ENCODE peak calls at places on chromosomes 3 and 15, in four cellular contexts. L is hepatocyte, U is body of pancreas, M is PC-3. Q is an unnamed sample. For H3K9me3, the result is how much of the 10 kb centered on the place peaks cover.

GRCh38 chr3:149247929-149248691 is 26.5 kb upstream of the CP start:
- DNase-seq in L (no peak), M (peak), U (no peak), Q (no peak)

GRCh38 chr3:193943200-193943599 is 192.7 kb upstream of the HES1 start:
- DNase-seq in L (no peak), U (no peak), M (no peak), Q (no peak)

GRCh38 chr3:187679638-187680396 is 9.6 kb upstream of the SST start:
- DNase-seq in L (peak), U (peak), M (peak), Q (peak)

GRCh38 chr15:101193063-101193712 is 58.7 kb downstream of the CHSY1 start:
- DNase-seq in U (no peak), M (no peak), L (no peak), Q (no peak)

GRCh38 chr3:4689021-4689420 is 195.9 kb downstream of the ITPR1 start:
- DNase-seq in U (no peak), M (no peak), L (no peak), Q (no peak)

GRCh38 chr3:152835311-152836102 is 576 bp downstream of the P2RY1 start:
- DNase-seq in M (peak), L (peak), U (peak), Q (peak)

GRCh38 chr3:47250309-47251060 is 32.1 kb downstream of the KIF9 start:
- DNase-seq in U (peak), L (peak), M (peak), Q (peak)

GRCh38 chr15:31434418-31435255 is 108.0 kb downstream of the KLF13 start:
- DNase-seq in L (no peak), U (peak), M (peak), Q (no peak)

GRCh38 chr3:185744997-185745843 is 79.6 kb downstream of the IGF2BP2 start:
- DNase-seq in U (no peak), M (peak), L (no peak), Q (no peak)

GRCh38 chr3:134419214-134419965 is 45.1 kb upstream of the AMOTL2 start:
- DNase-seq in L (peak), M (no peak), U (peak), Q (no peak)

GRCh38 chr3:104628185-104628789 is 738.4 kb upstream of the ALCAM start:
- DNase-seq in M (peak), L (peak), U (peak), Q (no peak)

GRCh38 chr15:67803996-67804843 is 21.1 kb upstream of the SKOR1 start:
- DNase-seq in L (no peak), U (no peak), M (no peak), Q (no peak)

GRCh38 chr15:96264351-96264798 is 66.1 kb upstream of the NR2F2 start:
- DNase-seq in M (peak), U (peak), L (peak), Q (no peak)

GRCh38 chr15:53586815-53587214 is 172.6 kb downstream of the WDR72 start:
- DNase-seq in L (peak), M (peak), U (peak), Q (peak)

GRCh38 chr15:67241132-67241855 is 13.2 kb downstream of the AAGAB start:
- DNase-seq in L (no peak), U (no peak), M (no peak), Q (no peak)

GRCh38 chr15:36844453-36845094 is 255.8 kb downstream of the MEIS2 start:
- DNase-seq in U (no peak), M (peak), L (peak), Q (no peak)

GRCh38 chr3:101050866-101051265 is 57.6 kb upstream of the ABI3BP start:
- DNase-seq in U (no peak), L (no peak), M (no peak), Q (no peak)

GRCh38 chr15:40190591-40190990 is 29.7 kb downstream of the BUB1B start:
- DNase-seq in L (no peak), M (peak), U (no peak), Q (no peak)

GRCh38 chr3:20742903-20743302 is 556.9 kb upstream of the SGO1 start:
- DNase-seq in M (no peak), L (no peak), U (no peak), Q (no peak)

GRCh38 chr3:20736287-20736686 is 550.3 kb upstream of the SGO1 start:
- DNase-seq in M (no peak), L (no peak), U (no peak), Q (no peak)

GRCh38 chr3:20741381-20741780 is 555.4 kb upstream of the SGO1 start:
- DNase-seq in L (no peak), M (no peak), U (no peak), Q (no peak)

DNA sequence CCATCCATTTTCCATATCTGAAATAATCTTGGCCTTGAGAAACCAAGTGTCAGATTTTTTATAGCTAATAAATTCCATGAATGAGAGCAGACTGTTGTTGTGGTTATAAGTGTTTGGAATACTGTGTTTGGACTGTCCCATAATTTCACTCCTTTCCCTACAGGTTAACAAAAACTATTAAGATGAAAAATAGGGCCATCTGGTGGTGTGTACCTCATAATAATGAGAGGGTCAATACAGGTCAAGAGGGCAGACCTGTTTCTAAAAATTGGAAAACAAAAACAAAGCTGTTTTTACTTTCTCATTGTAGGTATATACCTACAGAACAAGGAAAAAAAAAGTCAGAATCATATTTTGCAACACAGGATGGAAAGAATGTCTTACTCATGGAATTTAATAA is 553.8 kb upstream of the SGO1 start:
- DNase-seq in U (no peak), L (no peak), M (no peak), Q (no peak)
- H3K9me3 ChIP-seq in U (under half), L (under half), M (under half), Q (under half)

DNA sequence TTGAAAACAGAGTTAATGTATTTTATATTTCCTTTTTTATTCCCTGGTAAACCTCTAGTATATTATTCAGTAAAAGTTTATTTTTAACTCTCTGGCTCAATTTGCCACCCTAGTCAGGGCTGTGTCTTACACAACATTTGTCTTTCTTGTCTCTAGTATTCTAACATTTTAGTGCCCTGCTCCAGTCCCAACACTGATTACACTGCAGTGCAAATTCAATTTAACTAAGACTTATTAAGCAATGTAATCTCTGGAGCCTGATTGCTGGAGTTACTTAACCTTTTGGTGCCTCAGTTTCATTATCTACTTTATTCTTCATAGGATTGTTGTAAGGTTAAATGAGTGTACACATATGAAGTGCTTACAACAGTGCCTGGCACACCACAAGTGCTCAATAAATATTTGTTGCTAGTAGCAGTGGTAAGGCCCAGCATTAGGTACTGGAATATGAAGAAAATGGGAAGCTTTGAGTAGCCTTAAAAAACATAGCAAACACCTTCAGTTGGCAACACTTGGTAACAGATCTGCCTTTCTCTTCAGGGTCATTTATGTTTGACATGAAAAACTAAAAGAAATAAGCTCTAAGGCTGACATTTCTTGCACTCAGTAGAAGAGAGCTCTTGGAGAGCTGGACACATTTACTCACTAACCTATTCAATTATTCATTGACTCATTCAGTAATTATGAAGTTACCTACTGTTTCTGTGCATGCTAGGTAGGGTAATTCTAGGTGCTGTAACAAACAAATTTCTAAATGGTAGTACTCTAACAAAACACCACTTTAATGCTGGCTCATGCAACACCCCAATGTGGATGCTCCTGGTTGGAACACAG is 364.5 kb upstream of the EPHA3 start:
- DNase-seq in L (no peak), M (no peak), U (no peak), Q (no peak)
- TF ChIP-seq CTCF in L (no peak), M (no peak), U (no peak), Q (no peak)

GRCh38 chr3:16522820-16523219 is 9.3 kb upstream of the RFTN1 start:
- DNase-seq in M (no peak), U (no peak), L (no peak), Q (no peak)
- H3K9me3 ChIP-seq in M (under half), U (under half), L (under half), Q (under half)

DNA sequence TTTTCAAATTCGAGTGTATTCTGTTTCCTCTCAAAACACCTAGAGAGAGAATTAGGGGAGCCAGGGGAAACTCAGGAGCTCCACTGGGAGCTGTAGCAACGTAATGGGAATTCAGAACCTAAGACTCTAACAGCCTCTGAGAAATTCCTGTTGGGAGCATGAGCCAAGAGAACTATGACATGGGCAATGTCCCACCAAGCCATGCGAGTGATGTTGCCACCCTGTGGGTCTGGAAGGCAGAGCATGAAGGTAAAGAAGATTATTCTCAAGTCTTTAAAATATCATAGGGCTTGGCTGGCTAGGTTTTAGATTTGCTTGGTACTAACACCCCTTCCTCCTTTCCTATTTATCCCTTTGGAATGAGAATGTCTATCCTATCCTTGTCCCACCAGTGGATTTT is 392.6 kb upstream of the ADAMTS9 start:
- DNase-seq in L (peak), U (no peak), M (no peak), Q (peak)
- TF ChIP-seq CTCF in L (no peak), U (no peak), M (no peak), Q (peak)

GRCh38 chr3:128923607-128924385 is 44.4 kb downstream of the ACAD9 start:
- DNase-seq in L (no peak), M (no peak), U (no peak), Q (no peak)
- H3K9me3 ChIP-seq in L (under half), M (under half), U (under half), Q (half or more)

DNA sequence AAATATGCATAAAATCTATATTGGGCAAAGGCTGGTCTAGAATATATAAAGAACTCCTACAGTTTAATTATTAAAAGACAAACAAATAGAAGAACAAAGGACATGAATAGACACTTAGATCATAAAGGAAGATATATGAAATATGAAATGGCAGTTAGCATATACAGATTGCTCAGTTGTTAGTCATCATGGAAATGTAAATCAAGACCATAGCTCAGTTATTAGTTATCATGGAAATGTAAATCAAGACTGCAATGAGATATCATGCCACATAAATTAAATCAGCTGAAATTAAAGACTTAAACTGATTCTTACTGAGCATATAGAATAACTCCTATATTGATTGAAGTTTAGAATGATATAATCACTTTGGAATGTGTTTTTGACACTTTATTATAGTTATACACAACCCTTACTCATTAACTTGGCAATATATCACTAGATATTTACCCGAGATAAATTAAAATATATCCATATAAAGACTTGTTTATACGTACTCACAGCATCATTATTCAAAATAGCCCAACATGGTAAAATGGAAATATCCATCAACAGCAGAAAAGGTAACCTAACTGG is 45.2 kb upstream of the GOLGA8B start:
- DNase-seq in M (peak), U (no peak), L (no peak), Q (no peak)
- TF ChIP-seq CTCF in M (no peak), U (no peak), L (no peak), Q (no peak)

Q was measured in WERI-Rb-1.